ENCODE peak calls at places on chromosomes 12 and 14, in eight cellular contexts. One of them, this sample, is unnamed.
A peak's percentile ranks its signal among the peaks of the same experiment; 100 is the strongest.

GRCh38 chr12:10243803-10244520 is 31.3 kb downstream of the GABARAPL1 start:
- DNase-seq in stomach: no peak
- DNase-seq in transverse colon: peak; percentile 11
- DNase-seq in suprapubic skin: no peak
- DNase-seq in H1: no peak
- DNase-seq in right lobe of liver: no peak
- DNase-seq in HepG2: no peak
- DNase-seq in breast epithelium: no peak
- DNase-seq in this sample: no peak

GRCh38 chr12:40031965-40032364 is 73.9 kb downstream of the SLC2A13 start:
- DNase-seq in stomach: no peak
- DNase-seq in transverse colon: no peak
- DNase-seq in suprapubic skin: no peak
- DNase-seq in H1: no peak
- DNase-seq in right lobe of liver: no peak
- DNase-seq in HepG2: no peak
- DNase-seq in breast epithelium: no peak
- DNase-seq in this sample: no peak

GRCh38 chr14:56119221-56119967 is 1.2 kb downstream of the PELI2 start:
- DNase-seq in stomach: peak; percentile 46
- DNase-seq in transverse colon: peak; percentile 37
- DNase-seq in suprapubic skin: no peak
- DNase-seq in H1: no peak
- DNase-seq in right lobe of liver: no peak
- DNase-seq in HepG2: no peak
- DNase-seq in breast epithelium: no peak
- DNase-seq in this sample: peak; percentile 54

GRCh38 chr12:4975574-4975973 is 65.9 kb downstream of the KCNA1 start:
- DNase-seq in stomach: no peak
- DNase-seq in transverse colon: no peak
- DNase-seq in suprapubic skin: no peak
- DNase-seq in H1: no peak
- DNase-seq in right lobe of liver: no peak
- DNase-seq in HepG2: no peak
- DNase-seq in breast epithelium: no peak
- DNase-seq in this sample: peak; percentile 18

GRCh38 chr14:64605926-64606685 is 56.3 kb downstream of the PPP1R36 start:
- DNase-seq in stomach: no peak
- DNase-seq in transverse colon: no peak
- DNase-seq in suprapubic skin: no peak
- DNase-seq in H1: no peak
- DNase-seq in right lobe of liver: no peak
- DNase-seq in HepG2: no peak
- DNase-seq in breast epithelium: no peak
- DNase-seq in this sample: no peak

GRCh38 chr12:117092511-117092780 is 6.8 kb downstream of the TESC start:
- DNase-seq in stomach: no peak
- DNase-seq in transverse colon: no peak
- DNase-seq in suprapubic skin: no peak
- DNase-seq in H1: no peak
- DNase-seq in right lobe of liver: no peak
- DNase-seq in HepG2: no peak
- DNase-seq in breast epithelium: no peak
- DNase-seq in this sample: no peak

GRCh38 chr12:29634057-29634456 is 136.6 kb upstream of the OVCH1 start:
- DNase-seq in stomach: no peak
- DNase-seq in transverse colon: no peak
- DNase-seq in suprapubic skin: no peak
- DNase-seq in H1: no peak
- DNase-seq in right lobe of liver: no peak
- DNase-seq in HepG2: no peak
- DNase-seq in breast epithelium: no peak
- DNase-seq in this sample: no peak

GRCh38 chr12:47356129-47356622 is 276.4 kb upstream of the AMIGO2 start:
- DNase-seq in stomach: no peak
- DNase-seq in transverse colon: no peak
- DNase-seq in suprapubic skin: no peak
- DNase-seq in H1: no peak
- DNase-seq in right lobe of liver: no peak
- DNase-seq in HepG2: no peak
- DNase-seq in breast epithelium: no peak
- DNase-seq in this sample: no peak

GRCh38 chr14:96079066-96079465 is 39.9 kb downstream of the C14orf132 start:
- DNase-seq in stomach: no peak
- DNase-seq in transverse colon: no peak
- DNase-seq in suprapubic skin: no peak
- DNase-seq in H1: no peak
- DNase-seq in right lobe of liver: no peak
- DNase-seq in HepG2: no peak
- DNase-seq in breast epithelium: peak; percentile 20
- DNase-seq in this sample: no peak

GRCh38 chr12:49880756-49881390 is 22.8 kb downstream of the FAIM2 start:
- DNase-seq in stomach: no peak
- DNase-seq in transverse colon: no peak
- DNase-seq in suprapubic skin: peak; percentile 52
- DNase-seq in H1: no peak
- DNase-seq in right lobe of liver: no peak
- DNase-seq in HepG2: no peak
- DNase-seq in breast epithelium: no peak
- DNase-seq in this sample: no peak

GRCh38 chr12:74446466-74446865 is 91.2 kb upstream of the ATXN7L3B start:
- DNase-seq in stomach: no peak
- DNase-seq in transverse colon: no peak
- DNase-seq in suprapubic skin: no peak
- DNase-seq in H1: no peak
- DNase-seq in right lobe of liver: no peak
- DNase-seq in HepG2: peak; percentile 2
- DNase-seq in breast epithelium: no peak
- DNase-seq in this sample: no peak

GRCh38 chr14:100822921-100823320 is 3.0 kb upstream of the MEG3 start:
- DNase-seq in stomach: no peak
- DNase-seq in transverse colon: no peak
- DNase-seq in suprapubic skin: no peak
- DNase-seq in H1: no peak
- DNase-seq in right lobe of liver: no peak
- DNase-seq in HepG2: no peak
- DNase-seq in breast epithelium: no peak
- DNase-seq in this sample: peak; percentile 74

GRCh38 chr14:95895720-95896119 is 19.1 kb downstream of the TUNAR start:
- DNase-seq in stomach: peak; percentile 42
- DNase-seq in transverse colon: no peak
- DNase-seq in suprapubic skin: no peak
- DNase-seq in H1: peak; percentile 34
- DNase-seq in right lobe of liver: no peak
- DNase-seq in HepG2: peak; percentile 18
- DNase-seq in breast epithelium: no peak
- DNase-seq in this sample: no peak

GRCh38 chr14:54864526-54864925 is 38.1 kb downstream of the GCH1 start:
- DNase-seq in stomach: no peak
- DNase-seq in transverse colon: no peak
- DNase-seq in suprapubic skin: no peak
- DNase-seq in H1: no peak
- DNase-seq in right lobe of liver: no peak
- DNase-seq in HepG2: no peak
- DNase-seq in breast epithelium: no peak
- DNase-seq in this sample: no peak

GRCh38 chr12:72011374-72011773 is 72.7 kb downstream of the TPH2 start:
- DNase-seq in stomach: no peak
- DNase-seq in transverse colon: no peak
- DNase-seq in suprapubic skin: no peak
- DNase-seq in H1: no peak
- DNase-seq in right lobe of liver: no peak
- DNase-seq in HepG2: no peak
- DNase-seq in breast epithelium: no peak
- DNase-seq in this sample: no peak

GRCh38 chr12:92136021-92136735 is 9.5 kb downstream of the BTG1 start:
- DNase-seq in stomach: no peak
- DNase-seq in transverse colon: no peak
- DNase-seq in suprapubic skin: no peak
- DNase-seq in H1: no peak
- DNase-seq in right lobe of liver: no peak
- DNase-seq in HepG2: no peak
- DNase-seq in breast epithelium: no peak
- DNase-seq in this sample: no peak

GRCh38 chr12:62291888-62292760 is 31.9 kb downstream of the USP15 start:
- DNase-seq in stomach: no peak
- DNase-seq in transverse colon: no peak
- DNase-seq in suprapubic skin: no peak
- DNase-seq in H1: no peak
- DNase-seq in right lobe of liver: no peak
- DNase-seq in HepG2: peak; percentile 9
- DNase-seq in breast epithelium: no peak
- DNase-seq in this sample: no peak

GRCh38 chr12:51921017-51921725 is 13.9 kb downstream of the ACVRL1 start:
- DNase-seq in stomach: no peak
- DNase-seq in transverse colon: no peak
- DNase-seq in suprapubic skin: no peak
- DNase-seq in H1: no peak
- DNase-seq in right lobe of liver: peak; percentile 95
- DNase-seq in HepG2: no peak
- DNase-seq in breast epithelium: no peak
- DNase-seq in this sample: no peak

GRCh38 chr12:79233341-79233761 is 368.8 kb downstream of the SYT1 start:
- DNase-seq in stomach: no peak
- DNase-seq in transverse colon: no peak
- DNase-seq in suprapubic skin: no peak
- DNase-seq in H1: no peak
- DNase-seq in right lobe of liver: no peak
- DNase-seq in HepG2: no peak
- DNase-seq in breast epithelium: no peak
- DNase-seq in this sample: no peak

DNA sequence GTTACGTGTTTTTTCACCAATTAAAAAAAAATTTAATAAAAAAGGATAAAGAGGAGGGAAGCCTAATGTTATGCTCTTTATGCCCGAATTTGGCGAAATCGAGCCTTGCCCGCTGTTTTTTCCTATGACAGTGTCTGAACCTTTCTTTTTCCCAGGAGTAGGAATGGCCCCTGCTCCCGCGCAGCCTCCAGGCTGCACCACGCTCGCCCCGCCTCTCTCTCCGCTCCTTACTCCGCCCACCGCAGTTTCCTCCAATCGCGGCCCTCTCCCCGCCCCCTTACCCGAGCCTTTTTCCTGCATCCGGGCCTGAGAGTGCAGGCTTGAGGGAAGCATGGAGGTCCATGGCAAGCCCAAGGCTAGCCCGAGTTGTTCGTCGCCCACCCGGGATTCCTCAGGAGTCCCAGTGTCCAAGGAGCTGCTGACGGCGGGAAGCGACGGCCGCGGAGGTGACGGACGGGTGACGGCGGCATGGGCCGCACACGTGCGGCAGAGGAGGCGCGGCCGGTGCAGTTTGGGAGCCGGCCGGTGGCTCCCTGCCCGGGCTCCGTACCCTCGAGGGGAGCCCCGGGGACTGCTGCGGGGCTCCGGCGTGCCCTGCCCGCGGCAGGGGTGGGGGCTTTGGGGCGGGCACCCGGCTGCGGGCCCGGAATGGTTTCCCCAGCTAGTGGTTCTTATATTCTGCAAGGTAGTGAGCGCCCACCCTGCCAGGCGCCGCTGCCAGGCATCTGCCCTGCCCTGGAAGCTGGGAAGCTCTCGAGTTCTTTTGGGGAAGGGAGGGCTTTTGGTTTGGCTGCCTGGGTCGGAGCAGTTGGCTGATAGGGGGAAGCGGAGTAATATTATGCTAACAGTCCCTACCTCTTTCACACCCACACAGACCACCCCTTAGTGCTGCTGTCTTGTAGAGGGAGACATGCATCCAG is at the start of gene NOPCHAP1:
- DNase-seq in stomach: peak; percentile 94
- DNase-seq in transverse colon: peak; percentile 95
- DNase-seq in suprapubic skin: peak; percentile 97
- DNase-seq in H1: peak; percentile 69
- DNase-seq in right lobe of liver: peak; percentile 93
- DNase-seq in HepG2: peak; percentile 81
- DNase-seq in breast epithelium: peak; percentile 90
- DNase-seq in this sample: peak; percentile 97
- TF ChIP-seq POLR2A in stomach: no peak
- TF ChIP-seq POLR2A in transverse colon: peak; percentile 61
- TF ChIP-seq POLR2A in suprapubic skin: peak; percentile 22
- TF ChIP-seq POLR2A in H1: peak; percentile 92
- TF ChIP-seq POLR2A in right lobe of liver: peak; percentile 69
- TF ChIP-seq POLR2A in HepG2: peak; percentile 86
- TF ChIP-seq POLR2A in breast epithelium: peak; percentile 20
- TF ChIP-seq POLR2A in this sample: peak; percentile 16

DNA sequence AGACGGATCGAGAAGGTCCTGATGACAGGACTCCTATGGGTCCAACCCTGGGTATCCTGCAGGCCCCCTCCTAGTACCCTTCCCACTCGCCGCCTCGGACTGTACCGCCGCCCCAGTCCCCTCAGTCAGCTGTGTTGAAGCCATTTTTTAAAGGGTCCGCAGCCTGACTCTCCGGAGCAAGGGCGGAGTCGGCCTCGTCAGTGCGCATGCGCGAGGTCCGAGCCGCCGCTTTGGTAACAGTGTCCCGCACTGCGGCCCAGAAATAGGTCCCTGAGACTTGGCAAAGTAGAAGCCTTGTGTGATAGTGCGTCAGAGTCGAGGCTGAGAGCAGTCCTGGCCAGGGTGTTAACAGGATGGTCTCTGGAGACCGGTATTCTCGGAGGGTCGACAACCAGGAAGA is 769.0 kb upstream of the ALG10B start:
- DNase-seq in stomach: no peak
- DNase-seq in transverse colon: no peak
- DNase-seq in suprapubic skin: no peak
- DNase-seq in H1: no peak
- DNase-seq in right lobe of liver: no peak
- DNase-seq in HepG2: no peak
- DNase-seq in breast epithelium: no peak
- DNase-seq in this sample: peak; percentile 36
- H3K4me1 ChIP-seq in stomach: no peaks in the 10 kb centered on the region
- H3K4me1 ChIP-seq in transverse colon: no peaks in the 10 kb centered on the region
- H3K4me1 ChIP-seq in suprapubic skin: no peaks in the 10 kb centered on the region
- H3K4me1 ChIP-seq in H1: no peaks in the 10 kb centered on the region
- H3K4me1 ChIP-seq in right lobe of liver: no peaks in the 10 kb centered on the region
- H3K4me1 ChIP-seq in HepG2: no peaks in the 10 kb centered on the region
- H3K4me1 ChIP-seq in breast epithelium: no peaks in the 10 kb centered on the region
- H3K4me1 ChIP-seq in this sample: no peaks in the 10 kb centered on the region

DNA sequence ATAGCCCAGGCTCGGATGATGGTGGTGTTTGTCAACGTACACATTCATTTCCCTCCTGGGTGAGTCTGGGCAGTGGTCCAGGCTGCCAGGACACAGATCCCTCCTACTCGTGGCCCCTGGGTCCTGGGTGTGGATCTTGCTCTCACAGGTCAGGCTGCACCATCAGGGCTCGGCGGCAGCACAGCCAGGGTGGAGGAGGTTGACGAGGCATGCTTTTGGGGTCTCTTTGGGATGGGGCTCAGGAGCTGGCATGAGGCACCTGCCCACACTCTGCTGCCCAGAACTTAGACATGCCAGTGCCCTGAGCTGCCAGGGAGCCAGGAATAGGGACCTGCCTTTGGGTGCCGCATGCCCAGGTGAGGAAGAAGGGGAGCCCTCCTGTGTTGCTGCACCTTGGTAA is 9.7 kb downstream of the TMEM121 start:
- DNase-seq in stomach: no peak
- DNase-seq in transverse colon: no peak
- DNase-seq in suprapubic skin: no peak
- DNase-seq in H1: no peak
- DNase-seq in right lobe of liver: peak; percentile 39
- DNase-seq in HepG2: no peak
- DNase-seq in breast epithelium: no peak
- DNase-seq in this sample: no peak
- H3K9me3 ChIP-seq in stomach: no peaks in the 10 kb centered on the region
- H3K9me3 ChIP-seq in transverse colon: no peaks in the 10 kb centered on the region
- H3K9me3 ChIP-seq in suprapubic skin: no peaks in the 10 kb centered on the region
- H3K9me3 ChIP-seq in H1: peaks cover 89% of the 10 kb centered on the region
- H3K9me3 ChIP-seq in right lobe of liver: no peaks in the 10 kb centered on the region
- H3K9me3 ChIP-seq in HepG2: no peaks in the 10 kb centered on the region
- H3K9me3 ChIP-seq in breast epithelium: no peaks in the 10 kb centered on the region
- H3K9me3 ChIP-seq in this sample: no peaks in the 10 kb centered on the region

GRCh38 chr12:53380797-53381738 is 1.1 kb downstream of the SP1 start:
- DNase-seq in stomach: no peak
- DNase-seq in transverse colon: peak; percentile 35
- DNase-seq in suprapubic skin: no peak
- DNase-seq in H1: no peak
- DNase-seq in right lobe of liver: no peak
- DNase-seq in HepG2: no peak
- DNase-seq in breast epithelium: no peak
- DNase-seq in this sample: no peak
- TF ChIP-seq POLR2A in stomach: no peak
- TF ChIP-seq POLR2A in transverse colon: no peak
- TF ChIP-seq POLR2A in suprapubic skin: no peak
- TF ChIP-seq POLR2A in H1: no peak
- TF ChIP-seq POLR2A in right lobe of liver: no peak
- TF ChIP-seq POLR2A in HepG2: no peak
- TF ChIP-seq POLR2A in breast epithelium: no peak
- TF ChIP-seq POLR2A in this sample: no peak

This sample was measured in testis.